ENCODE peak calls at places on chromosomes 12 and 14, in nine cellular contexts. Q is activated CD4-positive, alpha-beta T cell treated with anti-CD3 and anti-CD28 coated beads, Interleukin-2, amount 10 ng/mL, durations not matched to agents 7 days and 5 days; J is left ventricle myocardium superior; I is LHCN-M2; F is left cardiac atrium; L is stimulated activated CD4-positive, alpha-beta T cell treated with anti-CD3 and anti-CD28 coated beads, Interleukin-1b, Interleukin-23, amount 100 ng/mL, for 4 hours; P is EL; C is amygdala; W is HTR-8/SVneo. G is an unnamed sample.

GRCh38 chr14:58501214-58501816 is 73.8 kb downstream of the KIAA0586 start:
- DNase-seq in Q (peak), J (no peak), I (peak), F (no peak), L (no peak), P (peak), C (no peak), W (peak), G (peak)

GRCh38 chr14:81990312-81990761 is 456.7 kb upstream of the SEL1L start:
- DNase-seq in Q (peak), J (no peak), I (peak), F (no peak), L (no peak), P (peak), C (no peak), W (peak), G (peak)

GRCh38 chr12:56221757-56222530 is at the start of gene RNF41:
- DNase-seq in Q (peak), J (peak), I (peak), F (peak), L (peak), P (peak), C (peak), W (peak), G (peak)

GRCh38 chr12:14999421-15000047 is 26.7 kb downstream of the PDE6H start:
- DNase-seq in Q (no peak), J (no peak), I (peak), F (no peak), L (no peak), P (peak), C (no peak), W (no peak), G (peak)

GRCh38 chr12:46702581-46703344 is 123.0 kb downstream of the SLC38A4 start:
- DNase-seq in Q (no peak), J (no peak), I (peak), F (no peak), L (no peak), P (peak), C (no peak), W (peak), G (peak)

GRCh38 chr14:75493580-75494130 is 28.6 kb upstream of the BATF start:
- DNase-seq in Q (no peak), J (no peak), I (no peak), F (no peak), L (no peak), P (no peak), C (no peak), W (no peak), G (no peak)

GRCh38 chr14:88146881-88147649 is 142.1 kb downstream of the GPR65 start:
- DNase-seq in Q (no peak), J (no peak), I (no peak), F (no peak), L (no peak), P (no peak), C (no peak), W (no peak), G (no peak)

GRCh38 chr12:108635201-108635996 is 1.7 kb upstream of the SELPLG start:
- DNase-seq in Q (peak), J (no peak), I (no peak), F (no peak), L (no peak), P (no peak), C (no peak), W (no peak), G (no peak)

G was measured in RWPE1.